ENCODE peak calls at places on chromosomes 12 and 14, in seven cellular contexts. N is psoas muscle, T is thoracic aorta, Q is BJ, E is suprapubic skin, Y is HFF-Myc, I is A549. U is an unnamed sample.

GRCh38 chr14:94180655-94181271 is 6.6 kb downstream of the PPP4R4 start:
- DNase-seq in N (no peak), T (no peak), Q (no peak), E (no peak), Y (peak), I (peak), U (peak)

GRCh38 chr14:54622189-54622958 is 55.4 kb downstream of the SAMD4A start:
- DNase-seq in N (no peak), T (no peak), Q (no peak), E (no peak), Y (no peak), I (no peak), U (no peak)

GRCh38 chr14:58717821-58718220 is 80.1 kb downstream of the DACT1 start:
- DNase-seq in N (no peak), T (no peak), Q (no peak), E (no peak), Y (no peak), I (no peak), U (no peak)

GRCh38 chr14:106044949-106045596 is 518.7 kb downstream of the TMEM121 start:
- DNase-seq in N (peak), T (no peak), Q (no peak), E (no peak), Y (no peak), I (peak), U (no peak)

GRCh38 chr14:51087024-51087423 is 7.9 kb downstream of the TRIM9 start:
- DNase-seq in N (no peak), T (no peak), Q (no peak), E (no peak), Y (no peak), I (peak), U (no peak)

GRCh38 chr14:42930058-42930457 is 1323.4 kb downstream of the LRFN5 start:
- DNase-seq in N (no peak), T (no peak), Q (no peak), E (no peak), Y (peak), I (peak), U (no peak)

GRCh38 chr14:106141242-106142220 is 615.1 kb downstream of the TMEM121 start:
- DNase-seq in N (no peak), T (no peak), Q (no peak), E (no peak), Y (no peak), I (peak), U (no peak)

GRCh38 chr12:4449862-4450222 is 4.2 kb upstream of the FGF6 start:
- DNase-seq in N (no peak), T (no peak), Q (no peak), E (no peak), Y (peak), I (no peak), U (no peak)

GRCh38 chr14:89757313-89757939 is 197.1 kb downstream of the EFCAB11 start:
- DNase-seq in N (no peak), T (no peak), Q (no peak), E (no peak), Y (no peak), I (no peak), U (no peak)

GRCh38 chr14:34874386-34875030 is 652 bp downstream of the BAZ1A start:
- DNase-seq in N (peak), T (no peak), Q (no peak), E (peak), Y (no peak), I (peak), U (peak)

GRCh38 chr14:89365071-89365801 is 51.8 kb downstream of the FOXN3 start:
- DNase-seq in N (no peak), T (no peak), Q (no peak), E (no peak), Y (no peak), I (no peak), U (no peak)

GRCh38 chr14:99945732-99946651 is 119.2 kb upstream of the EVL start:
- DNase-seq in N (no peak), T (no peak), Q (no peak), E (no peak), Y (no peak), I (no peak), U (no peak)

GRCh38 chr12:105935106-105935505 is 203.6 kb downstream of the NUAK1 start:
- DNase-seq in N (no peak), T (no peak), Q (no peak), E (no peak), Y (no peak), I (no peak), U (no peak)

GRCh38 chr12:5713599-5714001 is 231.5 kb downstream of the ANO2 start:
- DNase-seq in N (peak), T (no peak), Q (no peak), E (no peak), Y (no peak), I (no peak), U (no peak)

GRCh38 chr12:47356129-47356622 is 276.4 kb upstream of the AMIGO2 start:
- DNase-seq in N (no peak), T (no peak), Q (no peak), E (no peak), Y (no peak), I (no peak), U (peak)

GRCh38 chr14:70788893-70789292 is 20.4 kb downstream of the MAP3K9 start:
- DNase-seq in N (no peak), T (no peak), Q (no peak), E (no peak), Y (no peak), I (no peak), U (no peak)

GRCh38 chr14:31294736-31295398 is 87.3 kb upstream of the HECTD1 start:
- DNase-seq in N (no peak), T (no peak), Q (no peak), E (no peak), Y (no peak), I (no peak), U (peak)

GRCh38 chr12:55955800-55956508 is 9.9 kb downstream of the PMEL start:
- DNase-seq in N (no peak), T (no peak), Q (no peak), E (no peak), Y (no peak), I (peak), U (peak)
- TF ChIP-seq CTCF in N (peak), T (no peak), Q (peak), E (peak), Y (peak), I (peak), U (peak)

GRCh38 chr14:67538501-67538900 is 5.4 kb downstream of the PLEKHH1 start:
- DNase-seq in N (no peak), T (no peak), Q (no peak), E (no peak), Y (no peak), I (no peak), U (no peak)

GRCh38 chr14:67537736-67538135 is 4.6 kb downstream of the PLEKHH1 start:
- DNase-seq in N (no peak), T (no peak), Q (no peak), E (no peak), Y (no peak), I (no peak), U (no peak)

GRCh38 chr14:67544590-67544989 is 11.5 kb downstream of the PLEKHH1 start:
- DNase-seq in N (no peak), T (no peak), Q (no peak), E (no peak), Y (no peak), I (no peak), U (no peak)

GRCh38 chr14:67539116-67539515 is 6.0 kb downstream of the PLEKHH1 start:
- DNase-seq in N (no peak), T (no peak), Q (no peak), E (peak), Y (no peak), I (no peak), U (no peak)

GRCh38 chr14:67541448-67542387 is 8.6 kb downstream of the PLEKHH1 start:
- DNase-seq in N (no peak), T (no peak), Q (no peak), E (peak), Y (no peak), I (no peak), U (no peak)
- H3K4me3 ChIP-seq in N (no peak), T (no peak), Q (no peak), E (no peak), Y (no peak), I (no peak), U (no peak)

DNA sequence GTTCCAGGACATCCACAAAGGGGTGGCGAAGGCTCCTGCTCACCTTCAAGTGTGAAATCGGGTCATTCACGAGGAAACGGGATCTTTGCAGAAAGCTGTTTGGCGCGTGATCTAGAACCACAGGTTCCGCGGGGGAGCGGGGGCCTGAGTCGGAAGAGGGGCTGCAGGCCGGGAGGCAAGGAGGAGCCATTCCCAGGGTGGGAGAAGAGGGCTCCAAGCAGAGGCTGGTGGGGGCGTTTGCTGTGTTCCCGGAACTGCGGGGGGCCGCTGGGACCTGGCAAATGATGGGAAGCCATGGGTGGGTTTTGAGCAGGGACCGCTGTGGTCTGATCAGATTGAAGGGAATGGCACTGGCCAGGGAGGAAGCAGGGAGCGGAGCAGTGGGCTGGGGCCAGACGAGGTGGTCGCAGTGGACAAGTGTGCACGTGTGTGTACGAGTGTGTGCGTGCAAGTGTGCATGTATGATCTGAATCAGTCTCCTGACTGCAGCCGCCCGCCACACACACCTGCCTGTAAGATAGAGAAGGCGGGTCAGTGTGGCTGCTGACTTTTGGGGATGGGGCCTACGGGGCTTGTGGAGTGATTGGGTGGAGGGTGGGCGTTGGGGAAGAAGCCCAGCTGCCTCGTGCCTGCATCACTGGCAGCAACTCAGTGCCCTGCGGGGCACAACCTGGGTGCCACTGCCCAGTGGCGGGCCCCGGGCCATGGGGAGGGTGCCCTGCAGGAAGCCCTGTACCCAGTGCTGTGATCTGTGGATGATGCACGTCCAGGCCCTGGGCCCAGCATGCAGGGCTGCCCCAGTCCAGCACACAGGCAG is 141.9 kb downstream of the KIF26A start:
- DNase-seq in N (no peak), T (no peak), Q (no peak), E (peak), Y (no peak), I (no peak), U (no peak)
- TF ChIP-seq CTCF in N (no peak), T (no peak), Q (no peak), E (no peak), Y (no peak), I (no peak), U (no peak)

GRCh38 chr14:23149745-23150144 is 30.7 kb upstream of the CEBPE start:
- DNase-seq in N (no peak), T (no peak), Q (no peak), E (no peak), Y (no peak), I (no peak), U (no peak)

GRCh38 chr14:23151342-23151741 is 32.1 kb downstream of the SLC7A8 start:
- DNase-seq in N (no peak), T (no peak), Q (no peak), E (no peak), Y (no peak), I (no peak), U (no peak)

GRCh38 chr14:23159516-23159915 is 23.9 kb downstream of the SLC7A8 start:
- DNase-seq in N (no peak), T (no peak), Q (no peak), E (no peak), Y (no peak), I (no peak), U (no peak)

GRCh38 chr14:23153891-23154796 is 29.3 kb downstream of the SLC7A8 start:
- DNase-seq in N (peak), T (peak), Q (peak), E (peak), Y (peak), I (no peak), U (peak)

DNA sequence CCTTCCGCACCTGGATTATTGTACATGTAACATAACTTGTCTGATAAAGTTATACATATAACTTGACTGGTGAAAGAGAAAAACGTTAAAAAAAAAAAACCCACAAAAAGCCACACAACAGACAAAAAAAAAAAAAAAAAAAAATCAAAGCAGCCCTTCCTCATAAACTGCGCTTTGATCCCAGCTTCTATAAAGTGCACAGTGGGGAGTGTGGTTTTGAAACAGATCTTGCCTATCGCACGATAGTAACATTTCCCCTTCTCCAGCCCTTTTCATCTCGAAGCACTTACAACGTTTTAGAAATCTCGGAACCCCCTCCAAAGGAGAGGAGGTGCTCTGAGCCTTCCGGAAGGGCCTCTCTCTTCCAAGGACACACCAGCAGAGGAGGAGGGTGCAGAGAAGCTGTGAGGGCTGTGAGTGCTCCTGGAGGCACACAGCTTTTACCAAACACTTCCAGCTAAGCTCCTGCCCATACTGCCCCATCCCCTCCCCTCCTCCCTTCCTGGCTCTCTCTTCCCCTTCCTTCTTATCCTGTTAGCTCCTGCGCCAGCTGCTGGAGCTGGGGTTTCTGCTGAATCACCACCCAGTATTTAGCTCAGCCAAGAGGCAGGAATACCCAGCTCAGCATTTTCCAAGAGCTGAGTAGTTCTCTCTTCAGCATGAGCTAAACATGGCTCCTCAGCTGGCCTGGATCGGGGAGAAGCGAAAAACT is 28.4 kb downstream of the SLC7A8 start:
- DNase-seq in N (peak), T (peak), Q (no peak), E (peak), Y (peak), I (peak), U (peak)
- H3K4me3 ChIP-seq in N (peak), T (peak), Q (no peak), E (peak), Y (peak), I (no peak), U (peak)

DNA sequence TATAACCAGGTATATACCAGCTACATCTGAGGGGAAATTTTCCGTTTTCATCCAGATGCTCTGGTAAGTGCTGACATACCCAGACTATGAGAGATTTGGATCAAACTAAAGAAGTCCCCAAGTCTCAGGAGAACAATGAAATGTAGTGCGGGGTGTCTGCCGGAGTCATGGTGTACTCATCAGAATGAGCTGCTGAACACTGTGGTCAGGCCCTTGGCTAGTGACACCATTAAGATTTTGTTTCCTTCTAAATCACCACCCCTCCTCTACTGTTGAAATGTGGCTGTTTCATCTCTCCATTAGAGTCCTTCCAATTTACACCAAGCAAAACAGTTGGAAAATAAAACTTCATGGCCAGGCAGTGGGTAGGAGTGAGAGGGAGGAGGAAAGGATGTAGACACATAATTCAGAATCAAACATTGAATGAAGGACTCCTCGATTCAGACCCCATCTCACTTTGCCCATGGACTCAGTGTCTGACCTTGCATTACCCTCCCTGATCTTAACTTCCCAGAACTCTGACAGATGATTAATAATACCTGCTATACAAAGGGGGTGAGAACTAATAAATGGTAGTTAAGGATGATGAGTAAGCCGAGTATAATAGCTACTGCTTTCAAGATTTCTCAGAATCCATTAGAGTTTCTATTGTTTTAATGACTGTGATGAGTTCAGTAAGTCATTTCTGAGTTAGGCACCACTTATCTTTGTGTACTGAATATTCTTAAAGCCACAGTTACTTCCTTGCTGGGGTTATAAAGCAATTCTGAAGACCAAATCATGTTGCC is 127.4 kb downstream of the CRADD start:
- DNase-seq in N (no peak), T (no peak), Q (no peak), E (no peak), Y (no peak), I (no peak), U (no peak)
- TF ChIP-seq CTCF in N (no peak), T (no peak), Q (no peak), E (no peak), Y (no peak), I (no peak), U (no peak)

GRCh38 chr12:75209782-75210138 is at the start of gene KCNC2:
- DNase-seq in N (no peak), T (no peak), Q (no peak), E (no peak), Y (no peak), I (no peak), U (no peak)
- H3K4me3 ChIP-seq in N (no peak), T (peak), Q (no peak), E (no peak), Y (no peak), I (no peak), U (no peak)

DNA sequence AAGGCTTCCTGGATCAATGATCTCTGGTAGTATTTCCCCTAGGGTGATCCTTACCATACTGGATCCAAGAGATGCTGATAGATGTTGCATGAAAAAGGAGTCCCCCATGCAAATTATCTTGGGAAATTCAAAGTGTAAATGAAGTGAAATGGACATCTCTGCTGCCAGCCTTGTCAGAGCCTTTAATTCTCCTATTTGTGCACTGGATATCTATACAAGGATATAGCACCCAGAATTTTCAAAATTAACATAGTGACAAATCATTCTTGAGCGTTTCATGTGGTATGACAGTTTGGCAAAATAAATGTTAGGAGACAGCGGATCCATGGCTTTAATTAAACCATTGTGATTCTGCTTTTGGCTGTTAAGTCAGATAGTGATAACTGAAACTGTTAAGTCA is 260.9 kb downstream of the KSR2 start:
- DNase-seq in N (no peak), T (no peak), Q (no peak), E (no peak), Y (no peak), I (no peak), U (no peak)
- TF ChIP-seq CTCF in N (no peak), T (no peak), Q (no peak), E (no peak), Y (no peak), I (no peak), U (no peak)

DNA sequence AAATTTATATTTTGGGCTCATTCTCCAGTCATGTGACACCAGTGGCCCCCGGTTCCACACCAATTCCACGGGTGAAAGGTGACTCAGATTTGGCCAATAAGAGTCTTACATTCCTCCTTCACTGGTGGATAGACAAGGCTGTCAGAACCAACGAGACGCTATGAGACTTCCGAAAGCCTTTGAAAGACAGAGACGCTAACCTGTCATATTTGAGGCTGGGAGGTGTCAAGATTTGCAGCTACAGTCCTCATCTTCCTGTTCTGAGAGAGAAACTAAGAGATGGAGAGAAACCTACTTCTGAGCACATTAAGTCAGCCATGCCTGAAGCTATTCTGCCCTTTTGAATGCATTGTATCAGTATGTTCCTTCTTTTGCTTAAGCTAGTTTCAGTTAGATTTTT is 171.2 kb downstream of the FLRT2 start:
- DNase-seq in N (no peak), T (no peak), Q (no peak), E (no peak), Y (no peak), I (no peak), U (no peak)
- H3K4me3 ChIP-seq in N (no peak), T (no peak), Q (no peak), E (no peak), Y (no peak), I (no peak), U (no peak)

DNA sequence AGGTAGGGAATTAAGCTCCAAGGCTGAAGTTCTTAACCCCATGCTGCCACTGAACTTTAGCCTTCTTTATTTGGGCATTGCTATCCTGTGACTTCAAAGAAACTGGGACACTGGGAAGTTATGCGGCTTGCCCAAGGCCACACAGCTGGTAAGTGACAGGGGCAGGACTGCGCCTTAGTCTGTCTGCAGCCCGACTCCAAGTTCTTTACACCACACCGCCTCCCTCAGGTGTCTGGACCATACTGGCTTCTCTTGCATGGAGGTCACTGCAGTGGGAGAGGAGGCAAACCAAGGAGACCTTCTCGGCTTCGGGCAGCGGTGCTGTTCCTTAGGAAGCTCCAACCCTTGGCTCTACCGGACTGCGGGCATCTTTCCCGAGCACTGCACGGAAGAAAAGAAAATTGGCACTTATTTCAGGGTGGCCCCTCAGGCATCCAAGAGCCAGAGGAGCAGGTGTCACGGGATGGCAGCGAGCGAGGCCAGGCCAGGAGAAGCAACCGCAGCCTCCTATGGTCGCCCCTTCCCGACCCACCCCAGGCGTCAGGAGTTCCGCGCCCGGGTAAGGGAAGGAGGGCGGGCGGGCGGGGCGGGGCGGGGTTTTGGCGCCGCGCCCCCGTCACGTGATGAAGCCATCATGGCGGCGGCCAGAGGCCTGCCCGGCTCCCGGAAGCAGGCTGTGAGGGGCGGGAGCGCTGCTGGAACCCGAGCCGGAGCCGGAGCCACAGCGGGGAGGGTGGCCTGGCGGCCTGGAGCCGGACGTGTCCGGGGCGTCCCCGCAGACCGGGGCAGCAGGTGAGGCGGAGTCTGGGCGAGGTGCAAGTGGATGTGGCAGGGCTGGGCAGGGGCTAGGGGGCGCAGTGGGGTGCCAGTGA is 16.4 kb upstream of the ESPL1 start:
- DNase-seq in N (peak), T (peak), Q (no peak), E (peak), Y (no peak), I (peak), U (peak)
- TF ChIP-seq CTCF in N (peak), T (no peak), Q (peak), E (peak), Y (peak), I (peak), U (peak)

U was measured in fibroblast of the aortic adventitia.